ENCODE peak calls at places on chromosomes 7 and 10, in eight cellular contexts. One of them, this sample, is unnamed.

GRCh38 chr10:127399635-127400034 is 149.5 kb upstream of the NPS start:
- DNase-seq in fibroblast of lung: no peak
- DNase-seq in cardiac fibroblast: no peak
- DNase-seq in HepG2: no peak
- DNase-seq in foreskin fibroblast: no peak
- DNase-seq in astrocyte of the cerebellum: no peak
- DNase-seq in left lung: no peak
- DNase-seq in dorsolateral prefrontal cortex: no peak
- DNase-seq in this sample: no peak

GRCh38 chr10:114042895-114043531 is 653 bp upstream of the ADRB1 start:
- DNase-seq in fibroblast of lung: peak
- DNase-seq in cardiac fibroblast: peak
- DNase-seq in HepG2: no peak
- DNase-seq in foreskin fibroblast: peak
- DNase-seq in astrocyte of the cerebellum: peak
- DNase-seq in left lung: peak
- DNase-seq in dorsolateral prefrontal cortex: peak
- DNase-seq in this sample: no peak

GRCh38 chr7:48087349-48087748 is 1.7 kb upstream of the UPP1 start:
- DNase-seq in fibroblast of lung: peak
- DNase-seq in cardiac fibroblast: peak
- DNase-seq in HepG2: no peak
- DNase-seq in foreskin fibroblast: peak
- DNase-seq in astrocyte of the cerebellum: no peak
- DNase-seq in left lung: no peak
- DNase-seq in dorsolateral prefrontal cortex: no peak
- DNase-seq in this sample: peak

GRCh38 chr7:73774923-73775322 is 4.9 kb upstream of the CLDN3 start:
- DNase-seq in fibroblast of lung: peak
- DNase-seq in cardiac fibroblast: peak
- DNase-seq in HepG2: no peak
- DNase-seq in foreskin fibroblast: peak
- DNase-seq in astrocyte of the cerebellum: no peak
- DNase-seq in left lung: no peak
- DNase-seq in dorsolateral prefrontal cortex: no peak
- DNase-seq in this sample: no peak

GRCh38 chr10:83142074-83142563 is 997.2 kb upstream of the GHITM start:
- DNase-seq in fibroblast of lung: no peak
- DNase-seq in cardiac fibroblast: no peak
- DNase-seq in HepG2: no peak
- DNase-seq in foreskin fibroblast: peak
- DNase-seq in astrocyte of the cerebellum: no peak
- DNase-seq in left lung: no peak
- DNase-seq in dorsolateral prefrontal cortex: no peak
- DNase-seq in this sample: no peak

GRCh38 chr10:17200885-17201164 is 647 bp downstream of the TRDMT1 start:
- DNase-seq in fibroblast of lung: peak
- DNase-seq in cardiac fibroblast: peak
- DNase-seq in HepG2: no peak
- DNase-seq in foreskin fibroblast: peak
- DNase-seq in astrocyte of the cerebellum: no peak
- DNase-seq in left lung: peak
- DNase-seq in dorsolateral prefrontal cortex: no peak
- DNase-seq in this sample: no peak

GRCh38 chr7:151086802-151087246 is 549 bp downstream of the AGAP3 start:
- DNase-seq in fibroblast of lung: peak
- DNase-seq in cardiac fibroblast: peak
- DNase-seq in HepG2: no peak
- DNase-seq in foreskin fibroblast: peak
- DNase-seq in astrocyte of the cerebellum: no peak
- DNase-seq in left lung: no peak
- DNase-seq in dorsolateral prefrontal cortex: no peak
- DNase-seq in this sample: no peak

GRCh38 chr7:13742719-13743640 is 246.5 kb downstream of the ETV1 start:
- DNase-seq in fibroblast of lung: peak
- DNase-seq in cardiac fibroblast: peak
- DNase-seq in HepG2: no peak
- DNase-seq in foreskin fibroblast: peak
- DNase-seq in astrocyte of the cerebellum: peak
- DNase-seq in left lung: peak
- DNase-seq in dorsolateral prefrontal cortex: no peak
- DNase-seq in this sample: no peak

GRCh38 chr7:68121056-68121455 is 1124.4 kb downstream of the TYW1 start:
- DNase-seq in fibroblast of lung: no peak
- DNase-seq in cardiac fibroblast: no peak
- DNase-seq in HepG2: no peak
- DNase-seq in foreskin fibroblast: no peak
- DNase-seq in astrocyte of the cerebellum: no peak
- DNase-seq in left lung: no peak
- DNase-seq in dorsolateral prefrontal cortex: no peak
- DNase-seq in this sample: no peak

GRCh38 chr7:801940-802364 is 30.3 kb upstream of the SUN1 start:
- DNase-seq in fibroblast of lung: no peak
- DNase-seq in cardiac fibroblast: no peak
- DNase-seq in HepG2: no peak
- DNase-seq in foreskin fibroblast: peak
- DNase-seq in astrocyte of the cerebellum: no peak
- DNase-seq in left lung: peak
- DNase-seq in dorsolateral prefrontal cortex: no peak
- DNase-seq in this sample: no peak

GRCh38 chr7:101916876-101917275 is 99.5 kb downstream of the CUX1 start:
- DNase-seq in fibroblast of lung: no peak
- DNase-seq in cardiac fibroblast: no peak
- DNase-seq in HepG2: no peak
- DNase-seq in foreskin fibroblast: no peak
- DNase-seq in astrocyte of the cerebellum: no peak
- DNase-seq in left lung: no peak
- DNase-seq in dorsolateral prefrontal cortex: no peak
- DNase-seq in this sample: no peak

GRCh38 chr10:130739016-130739756 is 572.3 kb downstream of the TCERG1L start:
- DNase-seq in fibroblast of lung: no peak
- DNase-seq in cardiac fibroblast: no peak
- DNase-seq in HepG2: no peak
- DNase-seq in foreskin fibroblast: no peak
- DNase-seq in astrocyte of the cerebellum: no peak
- DNase-seq in left lung: no peak
- DNase-seq in dorsolateral prefrontal cortex: no peak
- DNase-seq in this sample: no peak

DNA sequence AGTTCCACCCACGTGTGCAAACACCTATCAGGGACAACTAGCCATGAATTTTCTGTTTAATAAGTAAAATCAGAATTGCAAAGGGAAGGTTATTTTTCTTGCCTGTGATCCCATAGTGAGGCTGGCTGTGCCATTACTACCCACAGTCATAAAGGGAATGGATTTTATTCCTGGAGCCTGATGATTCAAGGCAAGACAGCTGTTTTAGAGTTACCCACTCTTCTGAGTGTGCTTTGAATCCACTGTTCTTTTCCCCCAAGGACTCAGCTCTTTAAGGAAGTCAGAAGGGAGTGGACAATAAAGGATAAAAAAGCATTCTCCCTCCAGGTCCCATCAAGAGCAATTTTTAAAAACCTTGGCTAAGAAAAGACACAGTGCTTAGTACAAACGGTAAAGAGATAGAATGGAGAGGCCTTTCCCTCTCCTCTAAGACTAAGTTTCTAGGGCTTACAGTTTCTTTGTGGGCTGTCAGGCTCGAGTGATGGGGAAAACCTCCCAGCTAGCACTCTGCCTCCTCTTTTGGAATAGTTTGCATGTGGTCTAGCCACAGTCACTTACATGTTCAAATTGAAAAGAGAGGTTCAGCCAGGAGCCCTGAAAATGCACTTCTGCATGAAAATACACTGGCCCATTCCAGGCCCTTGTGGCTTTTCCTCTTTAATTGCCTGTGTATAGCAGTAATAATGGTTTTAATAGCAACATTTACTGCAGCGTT is 5.1 kb upstream of the LRRC4 start:
- DNase-seq in fibroblast of lung: no peak
- DNase-seq in cardiac fibroblast: no peak
- DNase-seq in HepG2: no peak
- DNase-seq in foreskin fibroblast: no peak
- DNase-seq in astrocyte of the cerebellum: no peak
- DNase-seq in left lung: no peak
- DNase-seq in dorsolateral prefrontal cortex: no peak
- DNase-seq in this sample: no peak
- H3K4me3 ChIP-seq in fibroblast of lung: no peak
- H3K4me3 ChIP-seq in cardiac fibroblast: no peak
- H3K4me3 ChIP-seq in HepG2: no peak
- H3K4me3 ChIP-seq in foreskin fibroblast: no peak
- H3K4me3 ChIP-seq in astrocyte of the cerebellum: no peak
- H3K4me3 ChIP-seq in left lung: no peak
- H3K4me3 ChIP-seq in dorsolateral prefrontal cortex: no peak
- H3K4me3 ChIP-seq in this sample: no peak

GRCh38 chr10:120995768-120996167 is 144.6 kb downstream of the WDR11 start:
- DNase-seq in fibroblast of lung: no peak
- DNase-seq in cardiac fibroblast: no peak
- DNase-seq in HepG2: no peak
- DNase-seq in foreskin fibroblast: no peak
- DNase-seq in astrocyte of the cerebellum: no peak
- DNase-seq in left lung: no peak
- DNase-seq in dorsolateral prefrontal cortex: no peak
- DNase-seq in this sample: no peak

GRCh38 chr10:120998251-120998650 is 147.1 kb downstream of the WDR11 start:
- DNase-seq in fibroblast of lung: no peak
- DNase-seq in cardiac fibroblast: no peak
- DNase-seq in HepG2: no peak
- DNase-seq in foreskin fibroblast: no peak
- DNase-seq in astrocyte of the cerebellum: no peak
- DNase-seq in left lung: no peak
- DNase-seq in dorsolateral prefrontal cortex: no peak
- DNase-seq in this sample: no peak

GRCh38 chr10:120998782-120999285 is 147.7 kb downstream of the WDR11 start:
- DNase-seq in fibroblast of lung: no peak
- DNase-seq in cardiac fibroblast: no peak
- DNase-seq in HepG2: no peak
- DNase-seq in foreskin fibroblast: no peak
- DNase-seq in astrocyte of the cerebellum: no peak
- DNase-seq in left lung: no peak
- DNase-seq in dorsolateral prefrontal cortex: no peak
- DNase-seq in this sample: no peak

GRCh38 chr10:120996456-120997053 is 145.4 kb downstream of the WDR11 start:
- DNase-seq in fibroblast of lung: no peak
- DNase-seq in cardiac fibroblast: no peak
- DNase-seq in HepG2: no peak
- DNase-seq in foreskin fibroblast: no peak
- DNase-seq in astrocyte of the cerebellum: no peak
- DNase-seq in left lung: no peak
- DNase-seq in dorsolateral prefrontal cortex: no peak
- DNase-seq in this sample: no peak

DNA sequence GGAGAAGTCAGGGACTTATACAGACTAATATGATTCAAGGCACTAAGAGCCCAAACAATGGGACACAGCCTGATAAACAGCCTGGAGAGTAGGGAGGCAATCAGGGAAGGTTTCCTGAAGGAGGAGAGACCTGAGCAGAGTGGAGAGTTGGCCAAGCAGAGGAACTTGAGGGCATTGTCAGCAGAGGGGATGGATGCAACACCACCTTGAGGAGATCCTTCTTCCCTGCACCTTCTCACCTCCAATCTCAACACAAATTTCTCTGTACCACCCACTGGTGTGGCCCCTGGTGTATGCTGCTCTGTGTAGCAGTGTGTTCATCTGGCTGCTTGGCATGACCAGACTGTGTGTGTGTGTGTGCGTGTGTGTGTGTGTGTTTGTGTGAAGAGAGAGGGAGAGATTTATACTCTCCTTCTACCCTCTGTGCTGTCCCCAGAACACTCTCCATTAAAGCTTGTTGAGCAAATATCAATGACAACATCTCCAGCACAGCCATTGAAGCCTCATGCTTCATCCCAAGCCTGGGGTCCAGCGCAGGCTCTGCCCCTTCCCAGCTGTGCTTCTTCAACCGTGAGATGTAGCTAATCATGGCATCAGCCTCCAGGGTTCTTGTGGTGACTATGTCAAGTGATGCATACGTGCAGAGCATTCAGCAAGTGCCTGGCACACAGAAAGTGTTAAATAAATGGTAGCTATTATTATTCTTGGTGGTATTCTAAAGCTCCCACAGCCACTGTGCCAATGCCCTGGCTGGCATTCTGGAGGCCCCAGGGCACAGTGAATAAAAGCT is 146.3 kb downstream of the WDR11 start:
- DNase-seq in fibroblast of lung: no peak
- DNase-seq in cardiac fibroblast: no peak
- DNase-seq in HepG2: no peak
- DNase-seq in foreskin fibroblast: no peak
- DNase-seq in astrocyte of the cerebellum: no peak
- DNase-seq in left lung: no peak
- DNase-seq in dorsolateral prefrontal cortex: no peak
- DNase-seq in this sample: no peak
- TF ChIP-seq CTCF in fibroblast of lung: no peak
- TF ChIP-seq CTCF in cardiac fibroblast: no peak
- TF ChIP-seq CTCF in HepG2: no peak
- TF ChIP-seq CTCF in foreskin fibroblast: no peak
- TF ChIP-seq CTCF in astrocyte of the cerebellum: no peak
- TF ChIP-seq CTCF in left lung: no peak
- TF ChIP-seq CTCF in dorsolateral prefrontal cortex: no peak
- TF ChIP-seq CTCF in this sample: no peak

GRCh38 chr10:84493951-84494848 is 165.8 kb downstream of the CCSER2 start:
- DNase-seq in fibroblast of lung: peak
- DNase-seq in cardiac fibroblast: peak
- DNase-seq in HepG2: no peak
- DNase-seq in foreskin fibroblast: peak
- DNase-seq in astrocyte of the cerebellum: no peak
- DNase-seq in left lung: no peak
- DNase-seq in dorsolateral prefrontal cortex: no peak
- DNase-seq in this sample: no peak
- H3K4me3 ChIP-seq in fibroblast of lung: no peak
- H3K4me3 ChIP-seq in cardiac fibroblast: no peak
- H3K4me3 ChIP-seq in HepG2: no peak
- H3K4me3 ChIP-seq in foreskin fibroblast: no peak
- H3K4me3 ChIP-seq in astrocyte of the cerebellum: no peak
- H3K4me3 ChIP-seq in left lung: no peak
- H3K4me3 ChIP-seq in dorsolateral prefrontal cortex: no peak
- H3K4me3 ChIP-seq in this sample: no peak

GRCh38 chr7:50801907-50802306 is 19.2 kb upstream of the GRB10 start:
- DNase-seq in fibroblast of lung: no peak
- DNase-seq in cardiac fibroblast: no peak
- DNase-seq in HepG2: no peak
- DNase-seq in foreskin fibroblast: no peak
- DNase-seq in astrocyte of the cerebellum: no peak
- DNase-seq in left lung: no peak
- DNase-seq in dorsolateral prefrontal cortex: no peak
- DNase-seq in this sample: no peak
- TF ChIP-seq CTCF in fibroblast of lung: peak
- TF ChIP-seq CTCF in cardiac fibroblast: no peak
- TF ChIP-seq CTCF in HepG2: peak
- TF ChIP-seq CTCF in foreskin fibroblast: no peak
- TF ChIP-seq CTCF in astrocyte of the cerebellum: peak
- TF ChIP-seq CTCF in left lung: no peak
- TF ChIP-seq CTCF in dorsolateral prefrontal cortex: no peak
- TF ChIP-seq CTCF in this sample: no peak

DNA sequence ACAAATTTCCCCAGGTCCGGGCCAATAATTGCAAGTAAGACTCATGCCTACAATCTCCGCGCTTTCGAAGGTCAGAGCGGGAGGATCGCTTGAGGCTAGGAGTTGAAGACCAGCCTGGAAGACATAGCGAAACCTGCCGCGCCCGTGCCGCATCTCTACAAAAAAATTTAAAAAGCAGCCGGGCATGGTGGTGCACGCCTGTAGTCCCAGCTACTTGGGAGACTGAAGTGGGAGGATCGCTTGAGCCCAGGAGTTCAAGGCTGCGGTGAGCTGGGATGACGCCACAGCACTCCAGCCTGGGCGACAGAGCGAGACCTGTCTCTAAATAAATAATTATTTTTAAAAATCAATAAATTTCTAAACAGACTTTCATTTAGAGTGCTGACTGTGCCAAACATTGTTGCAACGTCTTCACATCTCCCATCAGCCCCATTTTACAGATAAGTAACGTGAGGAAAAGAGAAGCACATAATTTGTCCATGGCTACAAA is 494 bp upstream of the CFAP43 start:
- DNase-seq in fibroblast of lung: no peak
- DNase-seq in cardiac fibroblast: no peak
- DNase-seq in HepG2: peak
- DNase-seq in foreskin fibroblast: no peak
- DNase-seq in astrocyte of the cerebellum: no peak
- DNase-seq in left lung: no peak
- DNase-seq in dorsolateral prefrontal cortex: no peak
- DNase-seq in this sample: no peak
- H3K4me3 ChIP-seq in fibroblast of lung: peak
- H3K4me3 ChIP-seq in cardiac fibroblast: peak
- H3K4me3 ChIP-seq in HepG2: peak
- H3K4me3 ChIP-seq in foreskin fibroblast: peak
- H3K4me3 ChIP-seq in astrocyte of the cerebellum: peak
- H3K4me3 ChIP-seq in left lung: peak
- H3K4me3 ChIP-seq in dorsolateral prefrontal cortex: peak
- H3K4me3 ChIP-seq in this sample: peak